ENCODE peak calls at places on chromosomes 4 and X, in nine cellular contexts. One of them, this sample, is unnamed.

GRCh38 chr4:129167640-129168260 is 71.8 kb downstream of the C4orf33 start:
- DNase-seq in RWPE1: no peak
- DNase-seq in foreskin keratinocyte: no peak
- DNase-seq in astrocyte of the spinal cord: no peak
- DNase-seq in suprapubic skin: no peak
- DNase-seq in psoas muscle: no peak
- DNase-seq in brain microvascular endothelial cell: no peak
- DNase-seq in PC-3: no peak
- DNase-seq in tibial nerve: no peak
- DNase-seq in this sample: no peak

GRCh38 chrX:134682081-134682480 is 23.8 kb upstream of the PLAC1 start:
- DNase-seq in foreskin keratinocyte: no peak
- DNase-seq in brain microvascular endothelial cell: no peak
- DNase-seq in psoas muscle: no peak
- DNase-seq in tibial nerve: no peak
- DNase-seq in RWPE1: no peak
- DNase-seq in suprapubic skin: no peak
- DNase-seq in PC-3: no peak
- DNase-seq in astrocyte of the spinal cord: no peak
- DNase-seq in this sample: no peak

GRCh38 chrX:46814966-46815365 is 21.9 kb upstream of the RP2 start:
- DNase-seq in brain microvascular endothelial cell: no peak
- DNase-seq in RWPE1: no peak
- DNase-seq in PC-3: peak
- DNase-seq in astrocyte of the spinal cord: no peak
- DNase-seq in tibial nerve: no peak
- DNase-seq in foreskin keratinocyte: no peak
- DNase-seq in suprapubic skin: no peak
- DNase-seq in psoas muscle: no peak
- DNase-seq in this sample: no peak

GRCh38 chr4:173794662-173795061 is 264.6 kb upstream of the HAND2 start:
- DNase-seq in foreskin keratinocyte: no peak
- DNase-seq in brain microvascular endothelial cell: no peak
- DNase-seq in PC-3: peak
- DNase-seq in astrocyte of the spinal cord: peak
- DNase-seq in psoas muscle: no peak
- DNase-seq in suprapubic skin: no peak
- DNase-seq in tibial nerve: no peak
- DNase-seq in RWPE1: no peak
- DNase-seq in this sample: no peak

GRCh38 chr4:55445921-55446577 is 50.3 kb downstream of the TMEM165 start:
- DNase-seq in brain microvascular endothelial cell: peak
- DNase-seq in RWPE1: no peak
- DNase-seq in suprapubic skin: no peak
- DNase-seq in PC-3: peak
- DNase-seq in psoas muscle: no peak
- DNase-seq in foreskin keratinocyte: peak
- DNase-seq in tibial nerve: no peak
- DNase-seq in astrocyte of the spinal cord: peak
- DNase-seq in this sample: no peak

GRCh38 chrX:111170017-111170416 is 74.0 kb downstream of the PAK3 start:
- DNase-seq in brain microvascular endothelial cell: no peak
- DNase-seq in RWPE1: no peak
- DNase-seq in foreskin keratinocyte: no peak
- DNase-seq in suprapubic skin: no peak
- DNase-seq in PC-3: no peak
- DNase-seq in astrocyte of the spinal cord: peak
- DNase-seq in tibial nerve: no peak
- DNase-seq in psoas muscle: no peak
- DNase-seq in this sample: no peak

GRCh38 chr4:2714071-2714770 is 41.9 kb downstream of the TNIP2 start:
- DNase-seq in tibial nerve: no peak
- DNase-seq in suprapubic skin: no peak
- DNase-seq in astrocyte of the spinal cord: peak
- DNase-seq in brain microvascular endothelial cell: peak
- DNase-seq in PC-3: no peak
- DNase-seq in psoas muscle: no peak
- DNase-seq in RWPE1: no peak
- DNase-seq in foreskin keratinocyte: no peak
- DNase-seq in this sample: no peak

GRCh38 chr4:42466285-42466684 is 69.0 kb downstream of the SHISA3 start:
- DNase-seq in brain microvascular endothelial cell: no peak
- DNase-seq in foreskin keratinocyte: no peak
- DNase-seq in PC-3: no peak
- DNase-seq in tibial nerve: no peak
- DNase-seq in astrocyte of the spinal cord: no peak
- DNase-seq in suprapubic skin: no peak
- DNase-seq in RWPE1: no peak
- DNase-seq in psoas muscle: no peak
- DNase-seq in this sample: no peak

GRCh38 chr4:64144994-64145393 is 264.3 kb downstream of the TECRL start:
- DNase-seq in suprapubic skin: no peak
- DNase-seq in foreskin keratinocyte: peak
- DNase-seq in psoas muscle: no peak
- DNase-seq in brain microvascular endothelial cell: no peak
- DNase-seq in PC-3: peak
- DNase-seq in astrocyte of the spinal cord: no peak
- DNase-seq in tibial nerve: no peak
- DNase-seq in RWPE1: peak
- DNase-seq in this sample: no peak

DNA sequence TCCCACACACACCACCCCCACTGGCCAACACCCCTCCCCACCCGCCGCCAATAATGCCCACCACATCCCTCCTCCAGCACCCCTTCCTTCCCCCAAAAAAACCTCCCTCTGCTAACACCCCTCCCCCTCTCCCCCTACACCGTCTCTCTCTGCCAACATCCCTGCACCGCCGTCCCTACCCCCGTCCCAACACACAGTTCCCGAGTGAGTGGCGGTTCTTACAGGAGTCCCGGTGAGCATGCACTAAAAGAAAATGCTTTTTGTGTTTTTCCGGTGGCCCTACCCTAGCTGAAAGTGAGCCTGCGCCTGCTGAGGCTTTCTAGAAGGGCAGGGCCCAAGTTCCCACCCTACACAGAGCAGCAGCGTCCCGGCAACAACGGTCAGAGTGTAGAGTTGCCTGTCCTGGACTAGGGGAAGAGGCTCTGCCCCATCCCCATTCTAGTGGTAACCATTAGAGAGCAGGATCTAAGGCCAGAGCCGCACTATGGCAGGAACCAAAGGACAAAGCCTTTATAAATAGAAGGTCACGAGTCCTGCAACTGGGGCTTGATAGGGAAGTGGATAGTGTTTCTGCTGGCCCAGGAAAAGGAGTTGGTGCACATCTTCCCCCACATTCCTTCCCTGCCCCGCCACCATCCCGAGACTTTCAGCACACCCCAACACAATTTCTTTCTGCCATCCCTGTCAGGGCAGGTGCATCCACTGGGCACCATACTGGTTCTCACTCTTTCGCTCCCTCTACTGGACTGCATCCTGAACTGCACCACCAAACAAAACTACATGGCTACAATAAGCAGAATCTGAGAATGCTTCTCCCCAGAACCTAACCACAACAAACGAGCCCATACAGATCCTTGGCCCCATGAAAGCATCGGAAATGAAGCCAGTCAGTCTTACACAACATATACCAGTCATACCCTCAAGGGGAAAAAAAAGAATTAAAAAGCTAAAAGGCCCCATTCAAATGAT is 78.1 kb upstream of the PAGE3 start:
- DNase-seq in PC-3: peak
- DNase-seq in astrocyte of the spinal cord: no peak
- DNase-seq in psoas muscle: no peak
- DNase-seq in tibial nerve: no peak
- DNase-seq in RWPE1: peak
- DNase-seq in suprapubic skin: no peak
- DNase-seq in brain microvascular endothelial cell: no peak
- DNase-seq in foreskin keratinocyte: peak
- DNase-seq in this sample: no peak
- TF ChIP-seq CTCF in PC-3: peak
- TF ChIP-seq CTCF in astrocyte of the spinal cord: peak
- TF ChIP-seq CTCF in psoas muscle: peak
- TF ChIP-seq CTCF in tibial nerve: peak
- TF ChIP-seq CTCF in RWPE1: peak
- TF ChIP-seq CTCF in suprapubic skin: peak
- TF ChIP-seq CTCF in brain microvascular endothelial cell: peak
- TF ChIP-seq CTCF in foreskin keratinocyte: peak
- TF ChIP-seq CTCF in this sample: no peak

GRCh38 chrX:42948723-42949122 is 170.8 kb upstream of the PPP1R2C start:
- DNase-seq in astrocyte of the spinal cord: no peak
- DNase-seq in foreskin keratinocyte: no peak
- DNase-seq in tibial nerve: no peak
- DNase-seq in RWPE1: no peak
- DNase-seq in PC-3: no peak
- DNase-seq in psoas muscle: no peak
- DNase-seq in suprapubic skin: no peak
- DNase-seq in brain microvascular endothelial cell: no peak
- DNase-seq in this sample: no peak

GRCh38 chrX:42943051-42943450 is 165.1 kb upstream of the PPP1R2C start:
- DNase-seq in suprapubic skin: no peak
- DNase-seq in astrocyte of the spinal cord: no peak
- DNase-seq in tibial nerve: no peak
- DNase-seq in PC-3: no peak
- DNase-seq in brain microvascular endothelial cell: no peak
- DNase-seq in psoas muscle: no peak
- DNase-seq in foreskin keratinocyte: no peak
- DNase-seq in RWPE1: no peak
- DNase-seq in this sample: no peak

GRCh38 chrX:42941671-42942070 is 163.7 kb upstream of the PPP1R2C start:
- DNase-seq in PC-3: no peak
- DNase-seq in astrocyte of the spinal cord: no peak
- DNase-seq in RWPE1: no peak
- DNase-seq in psoas muscle: no peak
- DNase-seq in tibial nerve: no peak
- DNase-seq in brain microvascular endothelial cell: no peak
- DNase-seq in suprapubic skin: no peak
- DNase-seq in foreskin keratinocyte: no peak
- DNase-seq in this sample: no peak

GRCh38 chrX:42946544-42947223 is 168.7 kb upstream of the PPP1R2C start:
- DNase-seq in astrocyte of the spinal cord: no peak
- DNase-seq in psoas muscle: no peak
- DNase-seq in RWPE1: no peak
- DNase-seq in PC-3: no peak
- DNase-seq in suprapubic skin: no peak
- DNase-seq in tibial nerve: no peak
- DNase-seq in brain microvascular endothelial cell: no peak
- DNase-seq in foreskin keratinocyte: no peak
- DNase-seq in this sample: no peak

DNA sequence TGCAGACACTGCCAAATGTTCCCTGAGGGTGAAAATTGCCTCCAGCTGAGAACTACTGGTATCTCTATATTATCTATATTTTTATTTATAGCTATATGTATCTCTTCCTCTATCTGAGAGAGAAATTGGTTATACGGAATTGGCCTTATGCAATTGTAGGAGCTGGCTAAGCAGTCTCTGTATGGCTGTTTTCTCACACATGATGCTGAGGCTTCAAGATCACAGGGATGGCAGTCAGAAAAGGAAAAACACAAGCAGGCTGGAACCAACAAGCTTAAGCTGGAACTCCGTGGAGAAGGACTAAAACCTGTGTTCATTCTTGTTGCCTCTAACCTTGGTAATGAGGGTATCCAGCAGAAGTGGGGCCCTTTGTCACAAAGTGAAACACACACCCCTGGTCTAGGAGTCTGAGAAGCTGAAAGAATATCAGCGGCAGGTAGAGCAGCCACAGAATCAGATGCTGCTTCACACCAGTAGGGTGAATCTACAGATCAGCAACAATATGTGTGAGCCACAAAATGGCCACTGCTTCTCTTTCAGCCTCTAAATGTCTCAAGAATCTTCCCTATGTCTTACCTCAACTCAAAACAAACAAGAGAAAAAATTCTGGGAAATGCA is 166.5 kb upstream of the PPP1R2C start:
- DNase-seq in suprapubic skin: no peak
- DNase-seq in tibial nerve: no peak
- DNase-seq in foreskin keratinocyte: no peak
- DNase-seq in brain microvascular endothelial cell: no peak
- DNase-seq in RWPE1: no peak
- DNase-seq in psoas muscle: no peak
- DNase-seq in astrocyte of the spinal cord: no peak
- DNase-seq in PC-3: no peak
- DNase-seq in this sample: no peak
- TF ChIP-seq CTCF in suprapubic skin: no peak
- TF ChIP-seq CTCF in tibial nerve: no peak
- TF ChIP-seq CTCF in foreskin keratinocyte: no peak
- TF ChIP-seq CTCF in brain microvascular endothelial cell: no peak
- TF ChIP-seq CTCF in RWPE1: no peak
- TF ChIP-seq CTCF in psoas muscle: no peak
- TF ChIP-seq CTCF in astrocyte of the spinal cord: no peak
- TF ChIP-seq CTCF in PC-3: no peak
- TF ChIP-seq CTCF in this sample: no peak

DNA sequence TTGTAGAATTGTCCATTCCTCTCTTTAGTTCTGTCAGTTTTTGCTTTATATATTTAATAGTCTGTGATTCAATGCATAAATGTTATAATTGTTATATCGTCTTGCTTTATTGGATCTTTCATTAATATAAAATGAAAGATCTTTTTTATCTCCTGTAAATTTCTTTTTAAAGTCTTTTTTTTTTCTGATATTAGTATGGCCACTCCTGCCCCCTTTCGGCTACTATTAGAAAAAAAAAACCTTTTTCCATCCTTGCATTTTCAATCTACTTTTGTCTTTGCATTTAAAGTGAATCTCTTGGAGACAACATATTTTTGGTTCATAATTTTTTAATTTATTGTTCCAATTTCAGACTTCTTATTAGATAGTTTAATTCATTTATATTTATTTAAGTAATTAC is 677.4 kb upstream of the NDST4 start:
- DNase-seq in suprapubic skin: no peak
- DNase-seq in foreskin keratinocyte: no peak
- DNase-seq in PC-3: no peak
- DNase-seq in astrocyte of the spinal cord: no peak
- DNase-seq in psoas muscle: no peak
- DNase-seq in brain microvascular endothelial cell: no peak
- DNase-seq in tibial nerve: no peak
- DNase-seq in RWPE1: no peak
- DNase-seq in this sample: no peak
- TF ChIP-seq CTCF in suprapubic skin: no peak
- TF ChIP-seq CTCF in foreskin keratinocyte: no peak
- TF ChIP-seq CTCF in PC-3: peak
- TF ChIP-seq CTCF in astrocyte of the spinal cord: no peak
- TF ChIP-seq CTCF in psoas muscle: no peak
- TF ChIP-seq CTCF in brain microvascular endothelial cell: no peak
- TF ChIP-seq CTCF in tibial nerve: no peak
- TF ChIP-seq CTCF in RWPE1: no peak
- TF ChIP-seq CTCF in this sample: no peak

DNA sequence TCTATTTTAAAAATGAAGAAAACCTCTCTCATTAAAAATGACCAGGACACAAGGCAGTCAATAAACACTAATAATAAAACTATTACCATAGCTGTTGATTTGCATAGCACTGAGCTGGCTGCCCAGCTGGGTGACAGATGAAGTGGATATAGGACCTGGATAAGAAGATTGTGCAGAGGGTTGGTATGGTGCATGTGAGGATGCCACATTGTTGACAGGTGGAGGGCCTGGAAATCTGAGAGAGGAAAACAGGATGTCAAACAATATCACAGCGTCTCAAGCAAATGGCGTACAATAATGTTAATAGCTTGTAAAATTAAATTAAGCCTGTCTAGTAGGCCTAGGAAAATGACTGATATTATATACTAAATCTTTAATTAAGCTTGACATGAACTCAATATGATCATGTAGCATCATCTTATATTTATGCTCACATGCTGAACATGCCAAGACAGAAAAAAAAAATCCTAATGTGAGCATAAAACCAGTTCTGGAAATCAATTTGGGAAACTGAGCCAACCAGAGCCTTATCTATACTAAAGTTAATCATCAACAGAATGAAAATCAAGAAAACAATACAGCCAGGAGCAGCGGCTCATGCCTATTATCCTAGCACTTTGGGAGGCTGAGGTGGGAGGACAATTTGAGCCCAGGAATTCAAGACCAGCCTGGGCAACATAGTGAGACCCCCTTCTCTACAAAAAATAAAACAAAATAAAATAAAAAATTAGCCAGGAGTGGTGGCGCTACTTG is 18.6 kb downstream of the SEC24D start:
- DNase-seq in foreskin keratinocyte: no peak
- DNase-seq in astrocyte of the spinal cord: no peak
- DNase-seq in suprapubic skin: no peak
- DNase-seq in brain microvascular endothelial cell: no peak
- DNase-seq in psoas muscle: no peak
- DNase-seq in PC-3: no peak
- DNase-seq in tibial nerve: no peak
- DNase-seq in RWPE1: no peak
- DNase-seq in this sample: no peak
- TF ChIP-seq CTCF in foreskin keratinocyte: no peak
- TF ChIP-seq CTCF in astrocyte of the spinal cord: no peak
- TF ChIP-seq CTCF in suprapubic skin: no peak
- TF ChIP-seq CTCF in brain microvascular endothelial cell: no peak
- TF ChIP-seq CTCF in psoas muscle: no peak
- TF ChIP-seq CTCF in PC-3: no peak
- TF ChIP-seq CTCF in tibial nerve: no peak
- TF ChIP-seq CTCF in RWPE1: no peak
- TF ChIP-seq CTCF in this sample: no peak